ENCODE peak calls at places on chromosomes 6 and 20, in five cellular contexts. O is GM12878; T is GM23248; K is T-cell; P is activated CD8-positive, alpha-beta memory T cell treated with anti-CD3 and anti-CD28 coated beads for 4 hours. A is an unnamed sample.

GRCh38 chr6:146650799-146651481 is 52.2 kb downstream of the ADGB start:
- DNase-seq in O (no peak), T (peak), K (no peak), P (no peak), A (no peak)

GRCh38 chr20:51125774-51126173 is 102.9 kb upstream of the KCNG1 start:
- DNase-seq in O (no peak), T (no peak), K (no peak), P (no peak), A (no peak)

GRCh38 chr20:2559641-2560040 is 23.3 kb downstream of the TMC2 start:
- DNase-seq in O (no peak), T (no peak), K (no peak), P (no peak), A (no peak)

GRCh38 chr20:61727761-61728160 is 337.9 kb downstream of the TAF4 start:
- DNase-seq in O (no peak), T (no peak), K (no peak), P (no peak), A (no peak)

GRCh38 chr6:34559651-34560365 is 3.7 kb upstream of the SPDEF start:
- DNase-seq in O (no peak), T (no peak), K (no peak), P (no peak), A (no peak)

GRCh38 chr6:125008261-125008671 is 46.0 kb downstream of the RNF217 start:
- DNase-seq in O (no peak), T (peak), K (no peak), P (no peak), A (no peak)

GRCh38 chr6:36216559-36216958 is 20.0 kb downstream of the BRPF3 start:
- DNase-seq in O (no peak), T (peak), K (no peak), P (no peak), A (no peak)

GRCh38 chr6:144662812-144663211 is 377.7 kb downstream of the UTRN start:
- DNase-seq in O (no peak), T (no peak), K (no peak), P (no peak), A (no peak)

GRCh38 chr6:116152620-116153019 is 26.7 kb upstream of the COL10A1 start:
- DNase-seq in O (no peak), T (no peak), K (no peak), P (no peak), A (no peak)

GRCh38 chr6:25959890-25960531 is 2.6 kb upstream of the TRIM38 start:
- DNase-seq in O (no peak), T (peak), K (no peak), P (no peak), A (no peak)

GRCh38 chr6:147604373-147604772 is 95.9 kb downstream of the SAMD5 start:
- DNase-seq in O (no peak), T (no peak), K (no peak), P (no peak), A (no peak)

GRCh38 chr20:24492698-24493097 is 23.3 kb downstream of the SYNDIG1 start:
- DNase-seq in O (no peak), T (no peak), K (no peak), P (no peak), A (no peak)

GRCh38 chr20:63587781-63588591 is 13.9 kb upstream of the HELZ2 start:
- DNase-seq in O (no peak), T (no peak), K (peak), P (no peak), A (no peak)

GRCh38 chr6:169701218-169701952 is 444 bp downstream of the WDR27 start:
- DNase-seq in O (no peak), T (no peak), K (no peak), P (no peak), A (no peak)

GRCh38 chr6:121984956-121985355 is 414.5 kb upstream of the HSF2 start:
- DNase-seq in O (no peak), T (no peak), K (no peak), P (no peak), A (no peak)

GRCh38 chr6:13485923-13486557 is 1.4 kb downstream of the GFOD1 start:
- DNase-seq in O (no peak), T (peak), K (peak), P (no peak), A (no peak)

A was measured in KG1.